ENCODE peak calls at places on chromosomes 4 and X, in six cellular contexts. L is K562, K is A549, R is HepG2, Z is endothelial cell of umbilical vein, M is GM12878. U is an unnamed sample.

GRCh38 chr4:183404016-183404415 is 40.4 kb upstream of the CDKN2AIP start:
- DNase-seq in M (no peak), L (no peak), K (no peak), Z (no peak), R (no peak), U (no peak)

GRCh38 chrX:77167993-77168392 is 279.2 kb upstream of the FGF16 start:
- DNase-seq in M (no peak), Z (peak), K (no peak), L (no peak), R (peak), U (peak)

GRCh38 chr4:165631912-165632311 is 241.1 kb upstream of the TLL1 start:
- DNase-seq in R (no peak), Z (no peak), L (no peak), K (no peak), M (no peak), U (no peak)

GRCh38 chr4:1211951-1212545 is 36.9 kb downstream of the CTBP1 start:
- DNase-seq in L (no peak), Z (no peak), K (no peak), M (no peak), R (no peak), U (no peak)

GRCh38 chr4:44845309-44845708 is 119.0 kb upstream of the GNPDA2 start:
- DNase-seq in R (no peak), M (no peak), L (no peak), K (no peak), Z (no peak), U (no peak)

GRCh38 chr4:161336016-161336415 is 827.8 kb downstream of the FSTL5 start:
- DNase-seq in Z (no peak), M (no peak), R (no peak), L (no peak), K (no peak), U (no peak)

GRCh38 chr4:38804654-38805295 is at the start of gene TLR1:
- DNase-seq in R (peak), M (peak), Z (peak), K (no peak), L (peak), U (peak)

GRCh38 chr4:39702716-39703115 is 4.8 kb downstream of the UBE2K start:
- DNase-seq in Z (no peak), L (no peak), K (no peak), R (no peak), M (no peak), U (no peak)

GRCh38 chrX:152926923-152927322 is 29.1 kb downstream of the ZNF185 start:
- DNase-seq in M (no peak), R (no peak), L (no peak), K (no peak), Z (no peak), U (no peak)

GRCh38 chr4:165343353-165344191 is 16.1 kb downstream of the MSMO1 start:
- DNase-seq in R (peak), Z (peak), L (no peak), K (no peak), M (no peak), U (peak)

GRCh38 chr4:185599844-185600243 is 64.5 kb upstream of the PDLIM3 start:
- DNase-seq in L (no peak), R (no peak), K (no peak), Z (no peak), M (no peak), U (no peak)

GRCh38 chr4:41797260-41797659 is 48.7 kb upstream of the PHOX2B start:
- DNase-seq in L (no peak), K (no peak), R (no peak), M (no peak), Z (no peak), U (no peak)

GRCh38 chrX:77689376-77689775 is 96.6 kb downstream of the ATRX start:
- DNase-seq in M (no peak), Z (no peak), R (no peak), L (no peak), K (no peak), U (no peak)

DNA sequence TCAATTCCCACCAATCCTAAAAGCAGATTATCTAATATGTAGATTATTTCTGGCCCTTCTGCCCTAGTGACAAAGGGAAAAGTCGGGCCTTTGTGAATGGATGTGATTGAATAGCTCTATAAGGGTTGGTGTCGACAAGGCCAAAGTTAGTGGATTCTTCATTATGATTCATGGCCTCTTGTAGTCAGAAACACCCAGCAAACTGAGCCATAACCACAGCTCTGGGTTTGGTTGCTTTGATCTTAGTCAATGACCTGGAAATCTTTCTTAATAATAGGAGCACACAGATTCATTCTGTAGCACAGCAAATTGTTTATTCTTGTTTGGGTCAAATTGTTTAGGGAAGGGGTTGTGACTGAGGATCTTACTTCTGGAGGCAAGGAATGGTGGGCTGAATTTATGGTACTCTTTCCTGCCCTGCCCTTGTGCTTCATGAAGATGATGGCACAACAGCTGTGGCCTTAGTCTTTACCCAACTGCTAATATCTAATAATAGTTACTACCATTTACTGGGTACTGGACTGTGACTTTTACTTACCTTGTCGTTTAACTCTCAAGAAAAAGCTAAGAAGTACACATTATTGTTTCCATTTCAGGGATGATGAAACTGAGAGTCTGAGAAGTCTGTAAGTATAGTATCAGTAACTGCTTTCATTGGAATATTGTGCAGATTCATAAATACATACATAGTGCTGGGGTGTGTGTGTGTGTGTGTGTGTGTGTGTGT is 74.0 kb downstream of the AFF2 start:
- DNase-seq in R (no peak), M (peak), Z (no peak), K (no peak), L (no peak), U (no peak)
- TF ChIP-seq MAX in R (no peak), M (no peak), Z (no peak), K (no peak), L (no peak), U (no peak)

DNA sequence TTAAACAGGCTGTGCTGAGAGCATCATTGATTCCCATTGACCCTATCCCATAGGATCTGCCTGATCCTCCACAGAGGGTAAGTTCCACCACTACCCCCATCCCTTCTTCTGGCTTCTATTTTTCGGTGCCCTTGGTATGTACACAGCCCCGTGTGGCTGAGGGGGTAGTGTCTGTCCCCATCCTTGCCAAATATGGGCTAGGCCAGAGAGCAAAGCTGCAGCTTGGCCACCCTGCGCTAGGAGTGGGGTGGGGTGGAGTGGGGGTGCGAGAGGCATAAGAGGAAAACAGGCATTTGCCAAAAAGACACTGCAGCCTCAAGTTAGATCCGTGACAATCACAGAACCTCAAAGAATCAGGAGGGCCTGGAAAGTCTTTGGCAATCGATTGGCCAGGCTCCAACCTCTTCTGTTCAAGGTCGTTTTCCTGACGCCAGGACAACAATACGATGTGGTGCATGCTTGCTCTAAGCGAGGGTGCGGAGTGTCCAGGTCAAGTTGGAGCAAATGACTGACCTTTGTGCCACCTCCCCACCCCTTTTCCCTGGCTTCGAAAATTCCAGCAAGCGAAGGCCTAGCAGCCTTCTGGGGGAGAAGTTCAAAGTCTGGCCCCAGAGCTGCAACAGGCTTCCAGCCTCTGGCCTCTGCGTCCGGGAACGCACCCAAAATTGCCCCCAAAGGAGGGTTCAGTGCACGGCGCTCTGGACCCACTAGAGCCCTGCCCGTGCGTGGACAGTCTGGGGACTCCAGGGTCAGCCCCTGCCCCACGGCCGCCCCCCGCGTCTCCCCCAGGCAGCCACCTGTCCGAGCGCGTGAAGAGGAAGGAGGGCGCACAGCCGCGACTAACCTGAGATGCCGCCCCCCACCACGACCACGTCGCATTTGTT is 598 bp downstream of the MAOB start:
- DNase-seq in R (peak), K (no peak), L (no peak), M (no peak), Z (no peak), U (no peak)
- TF ChIP-seq MYC in R (peak), K (no peak), L (no peak), M (no peak), Z (no peak), U (no peak)

GRCh38 chr4:109801895-109802319 is at the start of gene CFI:
- DNase-seq in R (peak), Z (peak), M (no peak), K (no peak), L (peak), U (no peak)

GRCh38 chr4:109801099-109801789 is 555 bp downstream of the CFI start:
- DNase-seq in L (no peak), R (no peak), K (no peak), Z (peak), M (no peak), U (no peak)

GRCh38 chr4:109809657-109810056 is 5.9 kb upstream of the GAR1 start:
- DNase-seq in K (no peak), M (no peak), R (no peak), L (no peak), Z (no peak), U (no peak)

GRCh38 chr4:109798866-109799265 is 2.9 kb downstream of the CFI start:
- DNase-seq in R (no peak), Z (no peak), L (peak), M (no peak), K (no peak), U (no peak)

GRCh38 chr4:109803924-109804571 is 2.2 kb upstream of the CFI start:
- DNase-seq in K (peak), Z (peak), L (peak), M (peak), R (peak), U (peak)
- TF ChIP-seq CTCF in K (peak), Z (peak), L (peak), M (peak), R (peak), U (peak)

DNA sequence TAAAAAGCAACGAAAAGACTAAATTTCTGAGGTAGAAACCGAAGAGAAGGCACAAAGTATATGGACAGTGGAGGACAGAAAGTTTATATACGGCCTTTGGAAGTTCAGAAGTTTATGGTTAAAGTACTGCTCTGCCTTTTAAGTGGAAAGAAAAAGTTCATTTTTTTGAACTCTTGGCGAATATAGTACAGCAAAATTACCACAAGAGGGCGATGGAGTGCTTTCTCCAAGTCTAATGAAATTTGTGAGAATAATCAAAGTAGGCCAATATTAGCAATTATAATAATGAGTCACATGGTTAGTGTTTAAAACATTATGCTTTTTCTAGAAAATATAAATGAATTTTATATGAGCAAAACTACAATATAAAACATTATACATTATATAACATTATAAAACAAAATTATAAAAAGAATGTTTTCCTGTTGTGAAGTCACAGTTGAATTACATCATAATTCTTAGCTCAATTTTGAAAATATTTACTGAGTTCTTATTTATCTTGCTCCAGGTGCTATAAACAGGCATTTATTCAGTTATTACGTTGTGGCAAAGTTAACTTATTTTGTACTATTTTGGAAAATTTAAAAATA is 136.2 kb upstream of the BMPR1B start:
- DNase-seq in R (peak), K (peak), M (no peak), L (peak), Z (peak), U (peak)
- TF ChIP-seq MAX in R (no peak), K (no peak), M (no peak), L (no peak), Z (no peak), U (no peak)

U was measured in NB4.